ENCODE peak calls at places on chromosomes 4 and X, in five cellular contexts. C is dorsolateral prefrontal cortex, Y is AG09319, B is cardiac muscle cell, A is GM23338. V is an unnamed sample.

GRCh38 chr4:109385260-109385659 is 48.4 kb upstream of the SEC24B start:
- DNase-seq in Y (no peak), A (no peak), C (no peak), B (no peak), V (no peak)

GRCh38 chrX:49656554-49656953 is 39.2 kb downstream of the PAGE1 start:
- DNase-seq in B (no peak), A (no peak), C (no peak), Y (no peak), V (no peak)

GRCh38 chr4:146975535-146975934 is 29.9 kb upstream of the TTC29 start:
- DNase-seq in Y (no peak), C (no peak), A (no peak), B (no peak), V (no peak)

GRCh38 chr4:111945014-111945413 is 200.2 kb upstream of the FAM241A start:
- DNase-seq in B (peak; percentile 3), C (no peak), A (peak; percentile 34), Y (no peak), V (no peak)

GRCh38 chrX:9586992-9587392 is 122.1 kb downstream of the TBL1X start:
- DNase-seq in A (peak; percentile 47), C (no peak), B (no peak), Y (no peak), V (no peak)

GRCh38 chrX:140318306-140318705 is 186.6 kb downstream of the SOX3 start:
- DNase-seq in Y (no peak), C (no peak), A (no peak), B (no peak), V (no peak)

GRCh38 chrX:21958888-21959287 is 18.4 kb downstream of the SMS start:
- DNase-seq in Y (no peak), C (no peak), A (no peak), B (peak; percentile 50), V (no peak)

GRCh38 chr4:13527192-13527982 is 16.9 kb downstream of the NKX3-2 start:
- DNase-seq in A (no peak), C (no peak), B (no peak), Y (no peak), V (no peak)

GRCh38 chrX:12128017-12128416 is 10.3 kb upstream of the FRMPD4 start:
- DNase-seq in C (no peak), Y (no peak), A (no peak), B (no peak), V (no peak)

GRCh38 chrX:21993265-21993664 is 38.9 kb upstream of the PHEX start:
- DNase-seq in C (no peak), A (no peak), B (peak; percentile 44), Y (no peak), V (no peak)

GRCh38 chr4:16217300-16218051 is 8.8 kb downstream of the TAPT1 start:
- DNase-seq in C (no peak), A (no peak), B (no peak), Y (no peak), V (no peak)

GRCh38 chrX:119790977-119791436 is 423 bp downstream of the RPL39 start:
- DNase-seq in A (no peak), B (peak; percentile 45), C (no peak), Y (no peak), V (no peak)
- TF ChIP-seq CTCF in A (no peak), B (peak; percentile 15), C (no peak), Y (peak; percentile 19), V (no peak)

GRCh38 chr4:5756271-5756670 is 45.3 kb downstream of the EVC start:
- DNase-seq in A (no peak), Y (no peak), C (no peak), B (no peak), V (no peak)

GRCh38 chr4:5755679-5756078 is 44.7 kb downstream of the EVC start:
- DNase-seq in C (no peak), B (no peak), A (no peak), Y (no peak), V (no peak)

GRCh38 chr4:5757536-5757935 is 46.5 kb downstream of the EVC start:
- DNase-seq in B (no peak), C (no peak), A (no peak), Y (no peak), V (no peak)

GRCh38 chr4:5757954-5758353 is 47.0 kb downstream of the EVC start:
- DNase-seq in C (no peak), Y (no peak), B (no peak), A (no peak), V (no peak)

DNA sequence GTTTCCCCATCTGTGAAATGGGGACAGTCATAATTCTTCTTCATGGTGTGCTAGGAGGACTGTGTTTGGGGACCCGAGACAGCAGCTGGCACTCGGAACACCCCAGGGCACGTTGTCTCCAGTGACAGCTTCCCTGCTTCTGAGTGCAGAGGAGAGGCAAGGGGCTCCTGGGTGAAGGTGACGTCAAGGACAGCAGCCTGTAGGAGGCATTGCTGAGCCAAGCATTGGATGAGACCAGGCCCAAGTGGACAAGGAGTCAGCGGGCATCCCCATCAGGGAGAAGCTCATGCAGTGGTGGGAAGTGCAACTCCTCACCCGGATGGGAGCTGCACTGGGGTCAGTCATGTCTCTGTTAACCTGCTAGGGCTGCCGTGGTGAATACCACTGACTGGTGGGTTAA is 46.1 kb downstream of the EVC start:
- DNase-seq in Y (no peak), B (no peak), C (no peak), A (no peak), V (no peak)
- TF ChIP-seq CTCF in Y (no peak), B (no peak), C (no peak), A (peak; percentile 27), V (no peak)

GRCh38 chrX:150774798-150775568 is 81.8 kb downstream of the MTMR1 start:
- DNase-seq in Y (no peak), A (no peak), B (no peak), C (no peak), V (no peak)
- TF ChIP-seq CTCF in Y (no peak), A (no peak), B (no peak), C (no peak), V (no peak)

GRCh38 chr4:85966308-85966882 is 393.5 kb downstream of the MAPK10 start:
- DNase-seq in B (peak; percentile 70), A (no peak), Y (no peak), C (no peak), V (no peak)

GRCh38 chr4:85967872-85968271 is 392.0 kb downstream of the MAPK10 start:
- DNase-seq in A (no peak), Y (no peak), B (peak; percentile 47), C (no peak), V (no peak)

GRCh38 chr4:85970535-85970934 is 389.3 kb downstream of the MAPK10 start:
- DNase-seq in A (no peak), C (no peak), Y (no peak), B (peak; percentile 21), V (no peak)

GRCh38 chr4:85965529-85965928 is 394.3 kb downstream of the MAPK10 start:
- DNase-seq in B (no peak), C (no peak), A (no peak), Y (no peak), V (no peak)

GRCh38 chr4:85968945-85969830 is 390.7 kb downstream of the MAPK10 start:
- DNase-seq in Y (no peak), A (peak; percentile 73), B (peak; percentile 77), C (no peak), V (no peak)
- TF ChIP-seq CTCF in Y (peak; percentile 52), A (peak; percentile 66), B (peak; percentile 52), C (peak; percentile 70), V (peak; percentile 73)

GRCh38 chrX:20740443-20740842 is 473.7 kb upstream of the RPS6KA3 start:
- DNase-seq in C (no peak), A (peak; percentile 33), Y (no peak), B (no peak), V (no peak)
- TF ChIP-seq CTCF in C (no peak), A (peak; percentile 56), Y (no peak), B (no peak), V (no peak)

DNA sequence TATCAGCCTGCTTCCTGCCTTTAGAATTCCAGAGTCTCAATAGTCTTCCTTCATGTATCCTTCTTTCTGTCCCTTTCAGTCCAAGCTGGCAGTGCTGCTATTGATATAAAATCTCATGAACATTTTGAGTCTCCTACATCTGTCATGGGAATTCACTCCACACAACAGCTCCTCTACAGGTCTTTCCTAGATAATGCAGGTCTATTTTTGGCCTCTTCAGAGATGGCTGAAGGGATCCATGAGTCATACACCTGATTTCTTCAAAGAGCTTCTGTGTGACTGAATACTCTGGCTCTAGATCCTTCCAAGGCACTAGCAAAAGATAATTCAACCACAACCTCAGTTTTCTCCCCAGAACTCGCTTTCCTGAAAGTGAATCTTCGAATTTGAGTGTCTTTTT is 115.4 kb downstream of the STPG2 start:
- DNase-seq in C (no peak), B (no peak), A (peak; percentile 70), Y (no peak), V (no peak)
- TF ChIP-seq CTCF in C (no peak), B (no peak), A (peak; percentile 44), Y (no peak), V (no peak)

GRCh38 chr4:3389186-3389878 is 52.4 kb upstream of the HGFAC start:
- DNase-seq in Y (no peak), A (no peak), C (no peak), B (no peak), V (no peak)
- TF ChIP-seq CTCF in Y (no peak), A (no peak), C (no peak), B (no peak), V (no peak)

GRCh38 chr4:180823116-180823515 is 1420.1 kb upstream of the TENM3 start:
- DNase-seq in B (no peak), C (no peak), Y (no peak), A (no peak), V (no peak)
- TF ChIP-seq CTCF in B (no peak), C (no peak), Y (no peak), A (no peak), V (no peak)

V was measured in D721Med.